ENCODE peak calls at places on chromosomes 11 and 22, in seven cellular contexts. T is adrenal gland; D is IMR-90; N is colonic mucosa; A is CD8-positive, alpha-beta memory T cell; H is AG04450; J is brain microvascular endothelial cell. B is an unnamed sample.

GRCh38 chr11:65468874-65469333 is 29.9 kb upstream of the MALAT1 start:
- DNase-seq in T (peak; percentile 75), D (no peak), N (peak; percentile 93), A (peak; percentile 44), H (no peak), J (no peak), B (no peak)

GRCh38 chr22:16721969-16722368 is 103.2 kb downstream of the XKR3 start:
- DNase-seq in T (no peak), D (no peak), N (no peak), A (no peak), H (no peak), J (no peak), B (no peak)

GRCh38 chr11:6283453-6284023 is 23.9 kb downstream of the CCKBR start:
- DNase-seq in T (no peak), D (no peak), N (no peak), A (no peak), H (no peak), J (no peak), B (no peak)

GRCh38 chr22:43298062-43298801 is 44.9 kb downstream of the SCUBE1 start:
- DNase-seq in T (no peak), D (no peak), N (no peak), A (no peak), H (no peak), J (no peak), B (no peak)

GRCh38 chr11:117809236-117810055 is 12.4 kb upstream of the DSCAML1 start:
- DNase-seq in T (peak; percentile 66), D (peak; percentile 8), N (peak; percentile 77), A (peak; percentile 27), H (no peak), J (peak; percentile 32), B (no peak)

GRCh38 chr11:45083544-45084087 is 62.8 kb upstream of the PRDM11 start:
- DNase-seq in T (no peak), D (no peak), N (peak; percentile 40), A (no peak), H (no peak), J (no peak), B (no peak)

GRCh38 chr22:46582281-46582811 is 37.8 kb upstream of the GRAMD4 start:
- DNase-seq in T (peak; percentile 5), D (no peak), N (peak; percentile 84), A (no peak), H (no peak), J (no peak), B (no peak)

GRCh38 chr11:44645832-44646231 is 80.4 kb downstream of the CD82 start:
- DNase-seq in T (no peak), D (no peak), N (no peak), A (no peak), H (no peak), J (no peak), B (no peak)

GRCh38 chr11:57798905-57799559 is 37.4 kb downstream of the CTNND1 start:
- DNase-seq in T (peak; percentile 33), D (peak; percentile 52), N (peak; percentile 87), A (no peak), H (no peak), J (no peak), B (peak; percentile 97)

GRCh38 chr22:50304528-50305392 is 2.7 kb downstream of the PLXNB2 start:
- DNase-seq in T (peak; percentile 54), D (no peak), N (peak; percentile 77), A (no peak), H (no peak), J (no peak), B (no peak)

GRCh38 chr22:46052331-46052771 is 75.4 kb upstream of the WNT7B start:
- DNase-seq in T (peak; percentile 20), D (no peak), N (no peak), A (no peak), H (no peak), J (no peak), B (no peak)

GRCh38 chr22:32815943-32816342 is 14.4 kb downstream of the TIMP3 start:
- DNase-seq in T (no peak), D (no peak), N (no peak), A (no peak), H (no peak), J (no peak), B (no peak)

GRCh38 chr22:47716890-47717615 is 954.6 kb downstream of the TBC1D22A start:
- DNase-seq in T (no peak), D (no peak), N (no peak), A (no peak), H (no peak), J (no peak), B (no peak)

GRCh38 chr11:75246006-75246672 is 5.6 kb downstream of the TPBGL start:
- DNase-seq in T (no peak), D (no peak), N (no peak), A (no peak), H (no peak), J (no peak), B (no peak)

GRCh38 chr22:30212996-30213441 is 33.5 kb downstream of the LIF start:
- DNase-seq in T (no peak), D (no peak), N (no peak), A (no peak), H (no peak), J (peak; percentile 83), B (no peak)

GRCh38 chr11:76234704-76235232 is 28.5 kb upstream of the WNT11 start:
- DNase-seq in T (peak; percentile 66), D (no peak), N (peak; percentile 51), A (no peak), H (no peak), J (no peak), B (no peak)

GRCh38 chr22:49922484-49922883 is 4.0 kb downstream of the CRELD2 start:
- DNase-seq in T (no peak), D (no peak), N (no peak), A (no peak), H (no peak), J (no peak), B (no peak)

GRCh38 chr11:35087648-35088047 is 51.3 kb upstream of the CD44 start:
- DNase-seq in T (no peak), D (peak; percentile 53), N (no peak), A (no peak), H (no peak), J (no peak), B (no peak)

GRCh38 chr11:104120493-104121200 is 43.3 kb downstream of the PDGFD start:
- DNase-seq in T (no peak), D (no peak), N (no peak), A (no peak), H (no peak), J (no peak), B (no peak)

GRCh38 chr11:7538466-7539454 is 25.0 kb downstream of the PPFIBP2 start:
- DNase-seq in T (no peak), D (no peak), N (peak; percentile 49), A (no peak), H (no peak), J (no peak), B (peak; percentile 10)

GRCh38 chr11:108734956-108735559 is 70.2 kb downstream of the DDX10 start:
- DNase-seq in T (no peak), D (peak; percentile 19), N (no peak), A (peak; percentile 3), H (no peak), J (peak; percentile 28), B (no peak)

GRCh38 chr22:39289445-39290247 is 29.8 kb downstream of the RPL3 start:
- DNase-seq in T (no peak), D (no peak), N (no peak), A (no peak), H (no peak), J (no peak), B (no peak)

GRCh38 chr11:122711831-122712378 is 56.4 kb downstream of the UBASH3B start:
- DNase-seq in T (no peak), D (no peak), N (no peak), A (no peak), H (no peak), J (no peak), B (no peak)

GRCh38 chr11:94732617-94733292 is 35.4 kb upstream of the AMOTL1 start:
- DNase-seq in T (peak; percentile 50), D (peak; percentile 87), N (no peak), A (no peak), H (peak; percentile 20), J (peak; percentile 61), B (no peak)

GRCh38 chr22:20438066-20438677 is 547 bp upstream of the SCARF2 start:
- DNase-seq in T (no peak), D (peak; percentile 45), N (no peak), A (no peak), H (no peak), J (no peak), B (no peak)

GRCh38 chr22:24542641-24543040 is 12.3 kb downstream of the GUCD1 start:
- DNase-seq in T (no peak), D (no peak), N (no peak), A (no peak), H (no peak), J (no peak), B (no peak)
- H3K27ac ChIP-seq in T (no peak overlapping the region), D (no peak overlapping the region), N (no peak overlapping the region), A (no peak overlapping the region), H (no peak overlapping the region), J (no peak overlapping the region), B (no peak overlapping the region)

DNA sequence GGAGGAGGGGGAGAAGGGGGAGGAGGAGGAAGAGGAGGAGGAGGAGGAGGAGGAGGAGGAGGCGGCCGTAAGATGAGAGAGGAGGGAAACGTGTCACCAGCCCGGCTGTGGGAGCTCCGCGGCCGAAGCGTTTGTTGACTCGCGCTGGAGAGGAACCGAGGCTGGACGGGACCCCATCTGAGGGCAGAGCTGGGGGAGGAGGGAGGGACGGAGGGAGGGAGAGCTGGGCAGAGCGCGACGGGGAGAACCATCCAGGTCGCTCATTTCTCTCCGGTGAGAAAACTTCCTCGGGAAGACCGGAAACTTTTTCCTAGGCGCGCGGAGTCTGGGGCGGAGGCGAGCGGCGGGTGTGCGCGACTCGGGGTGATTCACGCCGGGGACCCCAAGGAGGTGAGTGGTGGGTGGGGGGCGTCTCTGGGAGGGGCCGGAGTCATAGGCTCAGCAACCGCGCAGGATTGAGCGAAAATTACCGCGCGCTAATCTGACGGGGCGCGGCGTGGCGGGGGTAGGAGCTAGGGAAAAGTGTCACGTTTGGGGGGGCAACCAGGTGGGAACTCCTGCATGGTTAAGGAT is 80.3 kb downstream of the PRR5L start:
- DNase-seq in T (peak; percentile 36), D (peak; percentile 18), N (peak; percentile 82), A (no peak), H (no peak), J (no peak), B (no peak)
- H3K27ac ChIP-seq in T (no peak overlapping the region), D (peak overlapping the region; percentile 29), N (peak overlapping the region; percentile 76), A (peak overlapping the region; percentile 76), H (no peak overlapping the region), J (peak overlapping the region; percentile 34), B (peak overlapping the region; percentile 27)

DNA sequence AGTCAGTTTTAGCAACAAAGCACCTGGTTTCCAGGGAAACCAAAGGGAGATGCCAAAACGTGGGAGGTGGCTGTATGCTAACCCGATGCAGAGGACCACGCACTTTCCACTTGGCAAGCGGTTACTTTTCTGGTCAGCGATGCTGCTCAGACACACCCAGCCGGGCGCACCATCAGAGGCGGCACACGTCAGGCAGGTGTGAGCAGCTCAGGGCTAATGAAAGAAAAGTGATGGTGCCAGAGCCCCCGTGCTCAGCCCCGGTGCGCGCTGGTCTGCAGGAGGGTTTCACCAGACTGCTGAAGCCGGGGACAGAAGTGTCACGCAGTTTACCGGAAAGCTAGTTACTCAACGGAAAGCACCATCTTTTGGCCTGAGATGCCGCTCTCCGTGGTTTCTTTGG is 5.7 kb downstream of the LTO1 start:
- DNase-seq in T (no peak), D (no peak), N (no peak), A (no peak), H (no peak), J (no peak), B (no peak)
- H3K27ac ChIP-seq in T (no peak overlapping the region), D (no peak overlapping the region), N (no peak overlapping the region), A (no peak overlapping the region), H (no peak overlapping the region), J (no peak overlapping the region), B (no peak overlapping the region)

GRCh38 chr11:102722804-102723203 is 1.9 kb downstream of the MMP8 start:
- DNase-seq in T (no peak), D (no peak), N (no peak), A (no peak), H (no peak), J (no peak), B (no peak)
- H3K27ac ChIP-seq in T (no peak overlapping the region), D (no peak overlapping the region), N (no peak overlapping the region), A (no peak overlapping the region), H (no peak overlapping the region), J (no peak overlapping the region), B (no peak overlapping the region)